ENCODE peak calls at places on chromosome 5, in six cellular contexts. T is transverse colon, S is Caco-2, G is lower leg skin, V is GM06990, Z is HFFc6. N is an unnamed sample.

GRCh38 chr5:98464737-98465330 is 308.6 kb upstream of the RGMB start:
- DNase-seq in T (no peak), S (no peak), G (no peak), V (peak; percentile 24), Z (no peak), N (no peak)

GRCh38 chr5:127959152-127959764 is 124.3 kb upstream of the SLC12A2 start:
- DNase-seq in T (peak; percentile 83), S (no peak), G (no peak), V (no peak), Z (peak; percentile 72), N (peak; percentile 80)

GRCh38 chr5:168409601-168410458 is 76.4 kb upstream of the RARS1 start:
- DNase-seq in T (no peak), S (no peak), G (no peak), V (no peak), Z (peak; percentile 29), N (peak; percentile 47)

GRCh38 chr5:28415791-28416443 is 1377.5 kb upstream of the CDH9 start:
- DNase-seq in T (no peak), S (no peak), G (no peak), V (no peak), Z (no peak), N (no peak)

GRCh38 chr5:80516826-80517225 is 28.9 kb downstream of the FAM151B start:
- DNase-seq in T (no peak), S (no peak), G (no peak), V (peak; percentile 9), Z (peak; percentile 76), N (peak; percentile 84)

GRCh38 chr5:6243706-6244105 is 134.6 kb downstream of the MED10 start:
- DNase-seq in T (no peak), S (no peak), G (peak; percentile 50), V (no peak), Z (no peak), N (no peak)

GRCh38 chr5:149320791-149321330 is 24.4 kb upstream of the GRPEL2 start:
- DNase-seq in T (peak; percentile 94), S (peak; percentile 91), G (peak; percentile 95), V (no peak), Z (peak; percentile 96), N (peak; percentile 62)

GRCh38 chr5:136005371-136005770 is 23.4 kb upstream of the TGFBI start:
- DNase-seq in T (no peak), S (no peak), G (peak; percentile 69), V (no peak), Z (no peak), N (no peak)

GRCh38 chr5:137320056-137321045 is 178.8 kb downstream of the SPOCK1 start:
- DNase-seq in T (no peak), S (no peak), G (no peak), V (no peak), Z (peak; percentile 51), N (peak; percentile 56)

GRCh38 chr5:110224050-110224449 is 502.4 kb downstream of the TMEM232 start:
- DNase-seq in T (no peak), S (no peak), G (no peak), V (no peak), Z (no peak), N (no peak)

GRCh38 chr5:123119334-123119986 is 30.4 kb downstream of the PRDM6 start:
- DNase-seq in T (no peak), S (peak; percentile 93), G (no peak), V (no peak), Z (peak; percentile 28), N (peak; percentile 51)

GRCh38 chr5:166551384-166551783 is 1740.1 kb upstream of the WWC1 start:
- DNase-seq in T (no peak), S (no peak), G (no peak), V (no peak), Z (no peak), N (no peak)

GRCh38 chr5:71482132-71482531 is 26.7 kb downstream of the BDP1 start:
- DNase-seq in T (peak; percentile 16), S (no peak), G (no peak), V (no peak), Z (peak; percentile 12), N (peak; percentile 43)

GRCh38 chr5:157303667-157304327 is 37.9 kb downstream of the CYFIP2 start:
- DNase-seq in T (no peak), S (no peak), G (no peak), V (no peak), Z (no peak), N (no peak)

GRCh38 chr5:143657814-143658395 is 154.1 kb upstream of the HMHB1 start:
- DNase-seq in T (no peak), S (no peak), G (no peak), V (no peak), Z (no peak), N (peak; percentile 34)

GRCh38 chr5:88860501-88860900 is 22.5 kb downstream of the MEF2C start:
- DNase-seq in T (no peak), S (no peak), G (no peak), V (no peak), Z (no peak), N (no peak)

GRCh38 chr5:132017738-132018625 is 6.5 kb upstream of the ACSL6 start:
- DNase-seq in T (peak; percentile 6), S (no peak), G (peak; percentile 53), V (no peak), Z (no peak), N (no peak)

GRCh38 chr5:131532016-131532640 is 102.9 kb downstream of the RAPGEF6 start:
- DNase-seq in T (no peak), S (no peak), G (no peak), V (no peak), Z (no peak), N (no peak)

GRCh38 chr5:158519433-158520025 is 580.2 kb downstream of the EBF1 start:
- DNase-seq in T (no peak), S (no peak), G (no peak), V (no peak), Z (no peak), N (no peak)

GRCh38 chr5:149550608-149551226 is 522 bp downstream of the CSNK1A1 start:
- DNase-seq in T (peak; percentile 35), S (no peak), G (peak; percentile 91), V (no peak), Z (no peak), N (no peak)

GRCh38 chr5:134554319-134555222 is 29.1 kb downstream of the JADE2 start:
- DNase-seq in T (peak; percentile 44), S (no peak), G (no peak), V (peak; percentile 76), Z (peak; percentile 100), N (no peak)

GRCh38 chr5:133421806-133422205 is 190.5 kb downstream of the FSTL4 start:
- DNase-seq in T (no peak), S (no peak), G (peak; percentile 28), V (no peak), Z (no peak), N (no peak)

GRCh38 chr5:91272858-91273257 is 110.3 kb downstream of the ARRDC3 start:
- DNase-seq in T (no peak), S (no peak), G (no peak), V (peak; percentile 65), Z (peak; percentile 68), N (no peak)

GRCh38 chr5:35129921-35130485 is 82.3 kb upstream of the AGXT2 start:
- DNase-seq in T (peak; percentile 51), S (no peak), G (peak; percentile 86), V (no peak), Z (no peak), N (no peak)

GRCh38 chr5:168401226-168401625 is 85.0 kb upstream of the RARS1 start:
- DNase-seq in T (no peak), S (no peak), G (no peak), V (no peak), Z (no peak), N (peak; percentile 87)

GRCh38 chr5:157548513-157549282 is 26.9 kb downstream of the ADAM19 start:
- DNase-seq in T (no peak), S (no peak), G (no peak), V (no peak), Z (peak; percentile 90), N (peak; percentile 87)

GRCh38 chr5:177448244-177448950 is 1.8 kb downstream of the PRR7 start:
- DNase-seq in T (no peak), S (no peak), G (no peak), V (no peak), Z (no peak), N (no peak)

GRCh38 chr5:77973253-77973609 is 197.1 kb upstream of the TBCA start:
- DNase-seq in T (no peak), S (no peak), G (no peak), V (no peak), Z (no peak), N (no peak)

GRCh38 chr5:153365547-153365946 is 124.9 kb upstream of the GRIA1 start:
- DNase-seq in T (no peak), S (no peak), G (no peak), V (no peak), Z (no peak), N (no peak)

GRCh38 chr5:139692605-139693340 is 44.6 kb downstream of the CXXC5 start:
- DNase-seq in T (no peak), S (no peak), G (no peak), V (no peak), Z (no peak), N (no peak)

GRCh38 chr5:98656106-98656795 is 117.2 kb upstream of the RGMB start:
- DNase-seq in T (no peak), S (no peak), G (no peak), V (no peak), Z (no peak), N (no peak)

GRCh38 chr5:77267496-77267895 is 57.0 kb downstream of the PDE8B start:
- DNase-seq in T (no peak), S (no peak), G (no peak), V (no peak), Z (no peak), N (no peak)

GRCh38 chr5:78922879-78923621 is 62.1 kb downstream of the ARSB start:
- DNase-seq in T (no peak), S (no peak), G (no peak), V (no peak), Z (no peak), N (no peak)

GRCh38 chr5:73783823-73784222 is 157.8 kb downstream of the ARHGEF28 start:
- DNase-seq in T (no peak), S (no peak), G (no peak), V (no peak), Z (peak; percentile 52), N (no peak)
- TF ChIP-seq CTCF in T (no peak), S (no peak), G (no peak), V (peak; percentile 37), Z (peak; percentile 77), N (peak; percentile 44)

DNA sequence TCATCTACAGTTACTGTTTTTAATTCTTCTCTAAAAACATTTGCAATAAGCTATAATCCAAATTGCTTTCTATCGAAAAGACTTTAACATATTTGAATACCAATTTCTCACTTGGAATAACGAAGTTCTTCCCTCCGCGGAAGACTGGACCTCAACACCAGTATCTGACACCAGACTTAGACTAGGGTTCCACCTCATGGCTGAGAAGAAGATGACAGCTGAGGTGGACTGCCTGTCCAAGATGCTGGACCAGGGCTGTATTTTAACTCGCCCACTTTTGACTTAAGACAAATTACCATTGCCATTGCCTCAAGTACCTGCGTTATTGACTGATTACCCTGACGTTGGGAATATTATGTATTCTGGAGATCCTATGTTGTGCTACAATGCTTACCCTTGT is 34.1 kb downstream of the ZMAT2 start:
- DNase-seq in T (no peak), S (peak; percentile 52), G (no peak), V (no peak), Z (no peak), N (no peak)
- TF ChIP-seq CTCF in T (no peak), S (peak; percentile 34), G (no peak), V (peak; percentile 1), Z (peak; percentile 38), N (peak; percentile 46)

GRCh38 chr5:33936004-33936380 is 194 bp upstream of the RXFP3 start:
- DNase-seq in T (peak; percentile 15), S (no peak), G (peak; percentile 89), V (peak; percentile 72), Z (peak; percentile 7), N (peak; percentile 21)
- TF ChIP-seq CTCF in T (no peak), S (no peak), G (no peak), V (no peak), Z (peak; percentile 66), N (no peak)

GRCh38 chr5:142324377-142324870 is 397 bp downstream of the SPRY4 start:
- DNase-seq in T (no peak), S (peak; percentile 43), G (no peak), V (no peak), Z (no peak), N (no peak)
- TF ChIP-seq CTCF in T (no peak), S (no peak), G (no peak), V (peak; percentile 15), Z (peak; percentile 65), N (no peak)

N was measured in PC-9.